ENCODE peak calls at places on chromosomes 12 and 14, in four cellular contexts. T, C, K and I are unnamed samples.

GRCh38 chr12:25705256-25705655 is 152.2 kb upstream of the LMNTD1 start:
- DNase-seq in C (no peak), T (no peak), K (no peak), I (no peak)

GRCh38 chr12:125033296-125033695 is 31.9 kb upstream of the AACS start:
- DNase-seq in T (no peak), K (no peak), C (no peak), I (no peak)

GRCh38 chr12:124454352-124454725 is 113.1 kb downstream of the NCOR2 start:
- DNase-seq in C (no peak), T (no peak), K (no peak), I (no peak)

GRCh38 chr12:1795221-1795784 is 25.1 kb upstream of the LRTM2 start:
- DNase-seq in C (peak; percentile 75), T (no peak), K (peak; percentile 14), I (no peak)

GRCh38 chr14:105021656-105022275 is 883 bp upstream of the CDCA4 start:
- DNase-seq in T (no peak), K (peak; percentile 64), C (peak; percentile 85), I (no peak)

GRCh38 chr12:56840922-56841321 is 77.8 kb downstream of the HSD17B6 start:
- DNase-seq in C (peak; percentile 73), T (no peak), K (no peak), I (no peak)

GRCh38 chr14:62084020-62084419 is 321.8 kb downstream of the SNAPC1 start:
- DNase-seq in T (no peak), K (no peak), C (no peak), I (peak; percentile 37)

GRCh38 chr12:79883216-79883615 is 51.7 kb downstream of the PPP1R12A start:
- DNase-seq in T (no peak), C (no peak), K (no peak), I (no peak)

GRCh38 chr14:105529506-105530445 is 3.4 kb downstream of the TMEM121 start:
- DNase-seq in T (no peak), C (no peak), K (peak; percentile 37), I (no peak)

GRCh38 chr14:74491952-74492351 is 1.2 kb downstream of the NPC2 start:
- DNase-seq in C (peak; percentile 68), K (peak; percentile 75), T (no peak), I (no peak)

GRCh38 chr12:53994268-53994690 is 5.7 kb upstream of the HOXC9 start:
- DNase-seq in C (no peak), K (no peak), T (no peak), I (no peak)

GRCh38 chr12:65670775-65671174 is 153.5 kb upstream of the HMGA2 start:
- DNase-seq in K (no peak), C (no peak), T (no peak), I (no peak)

GRCh38 chr14:92510972-92511371 is 2.6 kb upstream of the RIN3 start:
- DNase-seq in T (no peak), C (peak; percentile 86), K (peak; percentile 6), I (no peak)

GRCh38 chr14:63308723-63309317 is 9.9 kb downstream of the GPHB5 start:
- DNase-seq in C (peak; percentile 90), T (no peak), K (peak; percentile 46), I (no peak)

GRCh38 chr14:106185837-106186233 is 659.5 kb downstream of the TMEM121 start:
- DNase-seq in K (peak; percentile 87), C (no peak), T (no peak), I (no peak)

GRCh38 chr14:72154645-72155378 is 222.6 kb downstream of the RGS6 start:
- DNase-seq in T (no peak), C (no peak), K (no peak), I (no peak)

DNA sequence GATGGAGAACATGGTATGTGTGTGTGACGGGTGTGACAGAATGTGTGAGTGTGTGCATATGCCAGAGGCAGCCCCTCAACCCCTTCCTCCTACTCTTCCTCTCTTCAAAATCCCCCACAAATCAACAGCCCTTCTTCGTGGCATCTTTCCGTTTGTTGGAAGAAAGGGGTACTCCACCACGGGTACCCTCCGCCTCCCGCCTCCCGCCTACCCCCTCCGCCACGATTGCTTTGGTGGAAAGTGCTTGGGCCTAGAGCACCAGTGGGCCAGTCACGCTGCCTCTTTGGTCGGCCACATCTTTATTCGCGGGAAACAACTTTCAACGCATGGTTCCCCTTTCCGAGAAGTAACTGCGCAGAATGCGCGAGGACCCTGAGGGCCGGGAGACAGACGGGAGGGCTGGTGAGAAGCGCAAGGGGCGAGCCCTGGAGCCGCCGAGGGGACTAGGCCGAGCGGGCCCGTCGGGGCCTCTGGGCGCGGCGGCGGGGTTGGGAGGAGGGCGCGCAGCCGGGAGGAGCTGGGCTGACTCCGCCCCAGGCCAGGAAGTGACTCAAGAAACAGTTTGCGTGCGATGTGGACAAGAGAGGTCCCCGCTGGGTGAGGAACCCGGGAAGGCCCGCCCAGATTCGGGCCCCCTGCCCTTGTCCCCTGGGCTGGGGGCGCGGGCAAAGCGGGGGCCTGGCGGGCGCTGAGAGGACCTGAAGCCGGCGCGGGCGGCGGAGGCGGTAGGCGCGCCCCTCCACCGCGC is at the start of the genes CBLN3 and KHNYN:
- DNase-seq in C (peak; percentile 94), K (peak; percentile 90), T (peak; percentile 58), I (peak; percentile 62)
- H3K27ac ChIP-seq in C (peak within 1 kb of the TSS; percentile 72), K (peak within 1 kb of the TSS; percentile 68), T (peak within 1 kb of the TSS; percentile 87), I (peak within 1 kb of the TSS; percentile 91)

GRCh38 chr12:96225994-96226399 is 31.8 kb downstream of the ELK3 start:
- DNase-seq in T (no peak), K (no peak), C (no peak), I (no peak)
- H3K27ac ChIP-seq in T (no peak overlapping the region), K (no peak overlapping the region), C (no peak overlapping the region), I (no peak overlapping the region)

GRCh38 chr14:93655078-93655750 is 133.1 kb downstream of the PRIMA1 start:
- DNase-seq in T (no peak), K (peak; percentile 57), C (peak; percentile 67), I (peak; percentile 21)
- H3K27ac ChIP-seq in T (no peak overlapping the region), K (no peak overlapping the region), C (no peak overlapping the region), I (no peak overlapping the region)

GRCh38 chr14:90452366-90452765 is 55.5 kb downstream of the CALM1 start:
- DNase-seq in K (no peak), C (no peak), T (no peak), I (no peak)
- H3K27ac ChIP-seq in K (no peak overlapping the region), C (no peak overlapping the region), T (no peak overlapping the region), I (peak overlapping the region; percentile 98)

DNA sequence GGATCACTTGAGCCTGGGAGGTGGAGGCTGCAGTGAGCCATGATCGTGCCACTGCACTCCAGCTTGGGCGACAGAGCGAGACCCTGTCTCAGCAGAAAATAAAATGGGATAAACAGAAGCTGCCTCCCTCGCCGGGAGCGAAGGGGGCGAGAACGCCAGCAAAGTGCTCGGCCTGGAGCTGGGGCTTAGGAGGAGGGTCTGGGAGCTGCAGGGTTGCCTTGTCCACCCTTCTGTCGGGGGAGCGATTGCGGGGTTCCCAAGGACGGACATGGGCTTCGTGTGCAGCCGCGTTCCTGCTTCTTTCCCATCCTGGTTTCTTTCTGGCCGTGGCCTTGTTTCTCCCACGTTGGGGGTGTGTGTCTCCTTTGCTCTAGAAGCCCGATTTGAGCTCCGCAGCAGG is 27.9 kb upstream of the MLXIP start:
- DNase-seq in C (peak; percentile 36), K (no peak), T (no peak), I (no peak)
- H3K27ac ChIP-seq in C (no peak overlapping the region), K (no peak overlapping the region), T (no peak overlapping the region), I (no peak overlapping the region)

GRCh38 chr12:64030155-64030554 is 185.7 kb downstream of the SRGAP1 start:
- DNase-seq in C (no peak), T (no peak), K (no peak), I (no peak)

GRCh38 chr12:64029013-64029857 is 184.7 kb downstream of the SRGAP1 start:
- DNase-seq in K (no peak), T (peak; percentile 8), C (no peak), I (no peak)

GRCh38 chr12:64028541-64028940 is 184.0 kb downstream of the SRGAP1 start:
- DNase-seq in K (no peak), T (no peak), C (no peak), I (no peak)

GRCh38 chr12:64019654-64020053 is 175.2 kb downstream of the SRGAP1 start:
- DNase-seq in K (no peak), T (no peak), C (no peak), I (no peak)

DNA sequence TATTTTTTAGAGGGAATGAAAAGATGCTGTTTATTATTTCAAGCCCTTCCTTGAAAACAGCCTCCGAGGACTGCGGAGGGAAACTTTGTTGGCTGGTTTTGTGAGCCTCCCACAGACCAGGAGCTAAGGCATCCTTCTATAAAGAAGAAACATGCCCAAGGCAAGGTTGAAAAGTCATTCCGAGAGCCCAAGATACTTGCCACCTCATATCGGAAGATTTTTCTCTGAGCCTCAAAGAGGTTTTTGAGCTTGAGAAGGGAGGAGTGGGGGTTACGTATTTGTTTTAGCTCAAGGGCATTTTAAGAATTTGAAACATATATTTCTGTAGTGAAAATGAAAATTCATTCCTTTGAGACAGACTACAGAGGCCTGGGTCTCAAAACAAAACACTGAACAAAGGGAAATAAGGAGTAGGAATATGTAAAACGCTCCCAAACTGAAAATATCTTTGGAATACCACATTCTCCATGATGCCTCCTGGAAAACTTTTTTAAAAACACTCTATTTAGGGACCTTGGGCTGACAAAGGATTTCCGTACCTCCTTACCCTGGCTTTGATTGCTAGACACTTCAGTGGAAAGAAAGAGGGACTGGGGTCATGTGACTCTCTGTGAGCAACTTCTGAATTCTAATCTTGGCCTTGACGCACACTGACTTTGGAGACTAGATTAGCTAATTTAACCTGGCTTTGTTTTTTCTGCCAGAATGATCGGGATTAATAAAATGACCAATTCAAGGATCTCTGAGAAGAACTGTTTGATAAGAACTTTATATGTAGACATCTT is 180.9 kb downstream of the SRGAP1 start:
- DNase-seq in C (no peak), K (no peak), T (no peak), I (no peak)
- H3K27ac ChIP-seq in C (no peak overlapping the region), K (no peak overlapping the region), T (no peak overlapping the region), I (no peak overlapping the region)

DNA sequence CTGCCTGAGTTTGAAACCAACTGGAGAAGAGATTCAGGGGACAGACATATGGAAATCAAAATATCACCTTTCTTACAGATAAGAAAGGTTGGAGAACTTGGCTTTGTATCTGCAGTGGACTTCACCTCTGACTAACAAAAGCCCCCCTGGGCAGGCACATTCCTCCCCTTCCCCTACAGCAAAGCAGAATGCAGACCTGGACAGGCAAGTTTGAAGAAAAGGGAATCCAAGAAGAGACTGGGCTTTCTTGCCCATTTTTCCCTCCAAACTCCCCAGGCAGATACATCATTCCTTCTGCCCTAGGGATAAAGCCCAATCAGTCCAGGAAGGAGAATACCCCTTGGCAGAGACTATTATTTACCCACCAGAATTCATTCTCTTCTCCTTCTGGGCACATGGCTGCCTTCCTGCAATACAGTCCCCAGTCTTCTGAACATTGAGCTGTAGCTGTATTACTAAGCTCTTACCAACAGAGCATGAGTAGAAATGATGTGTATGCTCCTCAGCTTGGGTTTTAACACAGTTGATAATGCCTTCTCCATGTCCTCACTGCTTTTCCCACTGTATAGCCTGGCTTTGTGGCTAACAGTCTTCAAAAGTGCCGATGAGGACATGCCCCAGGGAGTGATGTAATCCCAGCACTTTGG is 17.4 kb upstream of the NAP1L1 start:
- DNase-seq in C (peak; percentile 83), T (no peak), K (no peak), I (no peak)
- H3K27ac ChIP-seq in C (no peak overlapping the region), T (no peak overlapping the region), K (no peak overlapping the region), I (no peak overlapping the region)

DNA sequence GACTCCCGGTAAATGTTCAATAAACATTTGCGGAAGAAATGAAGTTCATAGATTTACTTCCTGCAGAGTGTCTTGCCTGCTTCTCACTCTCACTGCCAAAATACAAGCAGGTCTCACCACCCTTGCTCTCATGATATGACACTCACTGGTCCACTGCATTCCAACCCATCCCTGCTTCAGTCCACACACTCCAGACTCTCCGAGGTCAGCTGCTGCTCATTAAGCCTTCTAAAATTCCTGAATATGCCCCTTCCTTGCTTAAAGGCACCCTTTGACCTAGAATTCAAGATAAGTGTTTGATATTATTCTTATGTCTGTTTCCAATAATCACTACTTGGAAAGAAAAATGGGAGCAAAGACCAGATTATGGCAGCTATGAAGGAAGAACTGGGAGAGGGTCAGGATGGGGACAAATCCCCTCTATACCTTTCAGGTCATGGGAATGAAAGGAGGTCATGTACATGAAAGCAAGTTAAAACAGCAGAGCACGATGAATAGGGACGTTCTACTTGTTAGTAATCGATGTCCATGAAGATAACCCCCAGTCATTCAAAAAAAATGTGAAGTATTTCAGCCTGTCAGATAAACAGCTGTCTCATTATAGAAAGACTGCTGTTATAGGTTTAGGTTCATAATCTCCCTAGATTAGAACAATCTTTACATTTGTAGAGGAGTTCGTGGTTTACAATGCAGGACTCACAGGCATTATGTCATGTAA is 10.5 kb upstream of the NID2 start:
- DNase-seq in T (peak; percentile 30), C (no peak), K (no peak), I (no peak)
- H3K27ac ChIP-seq in T (peak overlapping the region; percentile 59), C (no peak overlapping the region), K (no peak overlapping the region), I (no peak overlapping the region)